ENCODE peak calls at places on chromosomes 5 and 9, in five cellular contexts. W is heart right ventricle, M is spleen, R is neural progenitor cell, A is transverse colon. Y is an unnamed sample.

GRCh38 chr9:119318371-119318770 is 50.9 kb downstream of the BRINP1 start:
- DNase-seq in W (no peak), M (no peak), R (peak), A (no peak), Y (no peak)

GRCh38 chr9:12740845-12741244 is 34.0 kb upstream of the LURAP1L start:
- DNase-seq in W (no peak), M (no peak), R (no peak), A (no peak), Y (no peak)

GRCh38 chr5:72651779-72652178 is 144.6 kb upstream of the ZNF366 start:
- DNase-seq in W (no peak), M (no peak), R (no peak), A (no peak), Y (no peak)

GRCh38 chr5:175682664-175683063 is 24.8 kb downstream of the HRH2 start:
- DNase-seq in W (no peak), M (peak), R (no peak), A (no peak), Y (no peak)

GRCh38 chr9:130629443-130630090 is 34.8 kb upstream of the PRDM12 start:
- DNase-seq in W (peak), M (peak), R (no peak), A (no peak), Y (no peak)

GRCh38 chr5:91225848-91226686 is 157.1 kb downstream of the ARRDC3 start:
- DNase-seq in W (no peak), M (no peak), R (peak), A (peak), Y (peak)

GRCh38 chr5:159905496-159905895 is 10.8 kb upstream of the ADRA1B start:
- DNase-seq in W (no peak), M (no peak), R (no peak), A (peak), Y (no peak)

GRCh38 chr9:5509573-5509972 is 758 bp upstream of the PDCD1LG2 start:
- DNase-seq in W (no peak), M (no peak), R (no peak), A (no peak), Y (no peak)

GRCh38 chr5:54325272-54325609 is 14.9 kb upstream of the ARL15 start:
- DNase-seq in W (no peak), M (no peak), R (no peak), A (no peak), Y (no peak)

GRCh38 chr9:113309204-113309813 is 6.1 kb upstream of the RNF183 start:
- DNase-seq in W (peak), M (no peak), R (peak), A (peak), Y (no peak)

GRCh38 chr5:65805082-65805481 is 83.1 kb downstream of the NLN start:
- DNase-seq in W (no peak), M (no peak), R (no peak), A (no peak), Y (no peak)

GRCh38 chr5:1763548-1763911 is 36.1 kb downstream of the MRPL36 start:
- DNase-seq in W (peak), M (peak), R (peak), A (peak), Y (peak)

GRCh38 chr9:86308687-86309086 is 26.3 kb upstream of the ISCA1 start:
- DNase-seq in W (no peak), M (no peak), R (no peak), A (no peak), Y (no peak)

GRCh38 chr9:107612136-107612535 is 122.6 kb upstream of the KLF4 start:
- DNase-seq in W (peak), M (peak), R (no peak), A (no peak), Y (peak)

GRCh38 chr5:112289465-112289864 is 129.6 kb downstream of the EPB41L4A start:
- DNase-seq in W (no peak), M (no peak), R (no peak), A (no peak), Y (no peak)

GRCh38 chr5:95562282-95562681 is 7.4 kb downstream of the ARSK start:
- DNase-seq in W (no peak), M (no peak), R (no peak), A (no peak), Y (no peak)

GRCh38 chr9:124818431-124819281 is 34.6 kb upstream of the WDR38 start:
- DNase-seq in W (no peak), M (peak), R (no peak), A (no peak), Y (peak)

GRCh38 chr5:66864240-66864884 is 268.2 kb downstream of the MAST4 start:
- DNase-seq in W (peak), M (no peak), R (no peak), A (no peak), Y (no peak)

GRCh38 chr9:1005043-1005667 is 28.7 kb downstream of the DMRT3 start:
- DNase-seq in W (peak), M (no peak), R (peak), A (no peak), Y (no peak)

GRCh38 chr5:125750538-125751186 is 672.5 kb upstream of the GRAMD2B start:
- DNase-seq in W (no peak), M (no peak), R (no peak), A (no peak), Y (no peak)

GRCh38 chr5:90510438-90510837 is 18.9 kb downstream of the LYSMD3 start:
- DNase-seq in W (no peak), M (no peak), R (no peak), A (no peak), Y (no peak)

GRCh38 chr9:87490907-87491306 is 6.8 kb upstream of the DAPK1 start:
- DNase-seq in W (no peak), M (no peak), R (no peak), A (no peak), Y (no peak)
- H3K4me3 ChIP-seq in W (no peak), M (no peak), R (no peak), A (no peak), Y (no peak)

GRCh38 chr5:14945450-14945849 is 73.9 kb upstream of the ANKH start:
- DNase-seq in W (no peak), M (no peak), R (no peak), A (no peak), Y (no peak)
- H3K4me3 ChIP-seq in W (no peak), M (no peak), R (no peak), A (no peak), Y (no peak)

DNA sequence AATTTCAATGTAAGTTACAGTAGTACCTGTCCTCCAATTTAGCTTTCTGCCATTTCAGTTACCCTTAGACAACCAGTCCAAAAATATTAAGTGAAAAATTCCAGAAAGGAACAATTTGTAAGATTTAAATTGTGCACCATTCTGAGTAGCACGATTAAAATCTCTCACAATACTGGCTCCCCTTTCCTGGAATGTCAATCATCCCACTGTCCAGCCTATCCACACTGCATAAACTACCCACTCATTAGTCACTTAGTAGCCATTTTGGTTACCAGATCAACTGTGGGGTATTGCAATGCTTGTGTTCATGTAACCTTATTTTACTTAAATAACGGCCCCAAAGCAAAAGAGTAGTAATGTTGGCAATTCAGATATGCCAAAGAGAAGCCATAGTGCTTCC is 11.6 kb downstream of the KIF24 start:
- DNase-seq in W (no peak), M (no peak), R (no peak), A (no peak), Y (no peak)
- H3K4me3 ChIP-seq in W (no peak), M (no peak), R (no peak), A (no peak), Y (no peak)

GRCh38 chr9:14312721-14313377 is 1.1 kb downstream of the NFIB start:
- DNase-seq in W (no peak), M (no peak), R (peak), A (peak), Y (peak)
- H3K4me3 ChIP-seq in W (peak), M (peak), R (peak), A (peak), Y (peak)

GRCh38 chr5:180330270-180330648 is 22.9 kb downstream of the GFPT2 start:
- DNase-seq in W (no peak), M (no peak), R (no peak), A (no peak), Y (no peak)

GRCh38 chr5:180329606-180330269 is 23.4 kb downstream of the GFPT2 start:
- DNase-seq in W (no peak), M (peak), R (no peak), A (no peak), Y (no peak)

GRCh38 chr5:180331647-180331950 is 21.5 kb downstream of the GFPT2 start:
- DNase-seq in W (no peak), M (no peak), R (peak), A (no peak), Y (no peak)

GRCh38 chr5:180332051-180332517 is 21.1 kb downstream of the GFPT2 start:
- DNase-seq in W (no peak), M (peak), R (peak), A (no peak), Y (no peak)

DNA sequence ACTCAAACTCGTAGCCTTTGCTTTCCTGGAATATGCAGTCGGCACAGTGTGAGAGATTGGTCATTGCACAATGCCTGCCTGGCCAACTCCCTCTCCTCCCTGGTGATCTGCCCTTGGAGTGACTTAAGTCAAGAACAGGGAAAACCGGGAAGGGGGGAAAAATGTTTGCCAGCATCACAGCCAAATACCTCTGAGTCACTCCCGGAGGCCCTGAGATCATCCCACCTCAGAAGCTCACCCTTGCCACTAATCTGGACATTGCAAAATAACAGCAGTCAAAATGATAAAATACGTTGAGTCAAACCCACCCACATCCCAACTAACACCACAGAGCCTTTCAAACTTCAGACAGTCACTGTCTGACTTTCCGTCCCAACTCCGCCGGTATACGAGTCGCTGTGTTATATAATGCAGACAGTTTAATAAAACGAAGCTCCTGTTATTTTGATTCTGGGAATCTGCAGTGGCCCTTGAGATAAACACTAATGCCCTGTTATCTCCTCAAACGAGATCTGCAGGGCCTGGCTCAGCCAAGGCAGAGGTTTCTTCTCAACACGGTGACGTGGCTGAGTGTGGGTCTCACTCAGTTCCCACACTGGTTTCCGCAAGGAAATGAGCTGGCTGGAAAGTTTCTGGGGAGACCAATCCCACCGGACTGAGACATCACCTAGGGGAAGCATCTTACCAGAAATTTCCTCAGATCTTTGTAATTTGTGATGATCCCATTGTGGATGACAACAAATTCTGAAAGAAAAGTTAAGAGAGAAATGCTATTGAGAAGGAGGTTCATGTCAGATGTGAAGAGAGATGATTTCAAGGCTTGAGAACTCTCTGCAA is 22.1 kb downstream of the GFPT2 start:
- DNase-seq in W (peak), M (peak), R (no peak), A (peak), Y (no peak)
- H3K4me3 ChIP-seq in W (no peak), M (no peak), R (no peak), A (no peak), Y (no peak)

GRCh38 chr5:142683885-142684505 is 1.9 kb downstream of the FGF1 start:
- DNase-seq in W (no peak), M (no peak), R (no peak), A (no peak), Y (no peak)

GRCh38 chr5:142686968-142687367 is 1.1 kb upstream of the FGF1 start:
- DNase-seq in W (no peak), M (no peak), R (no peak), A (no peak), Y (no peak)

GRCh38 chr5:142686210-142686734 is 382 bp upstream of the FGF1 start:
- DNase-seq in W (no peak), M (no peak), R (peak), A (no peak), Y (no peak)

GRCh38 chr5:142684508-142685031 is 1.3 kb downstream of the FGF1 start:
- DNase-seq in W (no peak), M (no peak), R (peak), A (no peak), Y (no peak)

DNA sequence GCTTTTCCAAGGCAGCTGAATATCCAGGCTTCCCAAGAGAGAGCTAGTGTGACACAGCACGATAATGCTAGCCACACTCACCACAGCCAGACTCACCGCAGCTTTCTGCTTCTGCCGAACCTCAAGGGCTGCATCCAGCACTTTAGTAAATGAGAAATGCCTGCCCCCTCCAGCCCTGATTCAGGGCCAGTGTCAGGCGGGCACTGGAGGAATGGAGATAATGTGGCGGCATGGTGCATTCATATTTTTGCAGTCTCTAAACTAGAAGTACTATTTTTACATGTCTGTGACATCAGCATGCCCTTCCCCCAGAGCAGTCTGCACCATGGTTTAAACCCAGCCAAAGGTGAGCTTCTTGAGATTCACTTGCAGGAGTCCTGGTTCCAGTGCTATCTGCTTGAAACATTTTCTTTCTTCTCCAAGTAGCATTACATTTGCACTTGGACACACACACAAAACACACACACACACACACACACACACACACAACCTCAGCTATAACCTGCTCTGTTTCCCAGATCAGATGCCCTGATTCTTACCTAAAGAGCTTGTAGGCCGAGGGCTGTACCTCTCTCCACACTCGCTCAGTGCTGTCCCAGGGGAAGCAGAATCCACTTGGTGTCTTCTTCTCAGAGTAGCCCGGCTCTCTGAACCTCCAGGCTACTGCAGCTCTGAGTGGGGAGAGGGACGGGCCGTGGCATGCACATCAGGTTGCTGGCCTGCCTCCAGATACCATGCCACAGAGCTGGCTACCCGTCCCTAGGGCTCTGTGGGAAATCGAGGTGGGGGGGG is at the start of gene FGF1:
- DNase-seq in W (peak), M (no peak), R (no peak), A (no peak), Y (no peak)
- H3K4me3 ChIP-seq in W (peak), M (no peak), R (no peak), A (no peak), Y (no peak)

DNA sequence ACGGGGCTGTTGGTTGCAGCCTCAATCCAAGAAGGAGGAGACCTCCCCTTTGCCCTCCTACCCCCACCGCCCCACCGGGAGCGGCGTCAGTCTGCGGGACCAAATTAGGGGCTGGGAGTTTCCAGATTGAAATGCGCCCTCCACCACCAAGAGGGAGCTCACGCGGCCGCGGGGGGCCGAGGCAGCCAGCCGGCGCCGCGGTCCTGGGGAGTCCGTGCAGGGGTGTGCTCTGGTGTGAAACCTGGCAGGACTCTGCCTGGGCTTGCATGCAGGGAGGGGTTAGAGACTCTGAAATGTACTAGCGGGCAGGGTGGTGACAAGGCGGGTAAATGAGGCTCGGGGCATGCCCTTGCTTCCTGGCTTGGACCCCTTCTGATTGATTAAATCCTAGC is 989 bp upstream of the FBN2 start:
- DNase-seq in W (peak), M (peak), R (no peak), A (no peak), Y (peak)
- H3K4me3 ChIP-seq in W (peak), M (no peak), R (peak), A (peak), Y (no peak)